ENCODE peak calls at places on chromosome 15, in eight cellular contexts. I is cardiac fibroblast, A is AG04450, B is fibroblast of lung, P is PC-9, R is bronchial epithelial cell, H is K562, Z is heart right ventricle. L is an unnamed sample.
A peak's percentile ranks its signal among the peaks of the same experiment; 100 is the strongest.

GRCh38 chr15:100020181-100020580 is 286.9 kb upstream of the LYSMD4 start:
- DNase-seq in I (no peak), A (no peak), B (no peak), P (peak; percentile 65), R (no peak), H (no peak), Z (no peak), L (no peak)

GRCh38 chr15:99408236-99409096 is 157.2 kb downstream of the LRRC28 start:
- DNase-seq in I (peak; percentile 93), A (peak; percentile 46), B (peak; percentile 94), P (no peak), R (no peak), H (no peak), Z (peak; percentile 70), L (no peak)

GRCh38 chr15:41714291-41714690 is 54.1 kb downstream of the MGA start:
- DNase-seq in I (no peak), A (no peak), B (no peak), P (no peak), R (no peak), H (no peak), Z (no peak), L (peak; percentile 81)

GRCh38 chr15:77851086-77851485 is 218.4 kb upstream of the LINGO1 start:
- DNase-seq in I (no peak), A (no peak), B (no peak), P (no peak), R (no peak), H (no peak), Z (no peak), L (no peak)

GRCh38 chr15:58442122-58442521 is 10.3 kb downstream of the LIPC start:
- DNase-seq in I (no peak), A (no peak), B (no peak), P (peak; percentile 85), R (peak; percentile 95), H (no peak), Z (no peak), L (no peak)

GRCh38 chr15:51688863-51689262 is 7.6 kb downstream of the SCG3 start:
- DNase-seq in I (no peak), A (no peak), B (no peak), P (no peak), R (no peak), H (no peak), Z (no peak), L (no peak)

GRCh38 chr15:85598718-85599398 is 195.9 kb downstream of the KLHL25 start:
- DNase-seq in I (peak; percentile 64), A (no peak), B (no peak), P (no peak), R (no peak), H (no peak), Z (no peak), L (no peak)

GRCh38 chr15:39976291-39977274 is 42.7 kb downstream of the EIF2AK4 start:
- DNase-seq in I (peak; percentile 68), A (no peak), B (peak; percentile 69), P (no peak), R (no peak), H (no peak), Z (peak; percentile 67), L (no peak)

GRCh38 chr15:21260966-21261395 is 179.3 kb downstream of the POTEB3 start:
- DNase-seq in I (no peak), A (no peak), B (no peak), P (peak; percentile 35), R (no peak), H (no peak), Z (no peak), L (no peak)

GRCh38 chr15:43210172-43210745 is 10.6 kb downstream of the EPB42 start:
- DNase-seq in I (no peak), A (no peak), B (no peak), P (no peak), R (no peak), H (no peak), Z (no peak), L (no peak)

GRCh38 chr15:76057332-76058000 is 2.3 kb upstream of the TMEM266 start:
- DNase-seq in I (peak; percentile 59), A (no peak), B (peak; percentile 57), P (peak; percentile 43), R (peak; percentile 47), H (peak; percentile 62), Z (peak; percentile 14), L (no peak)

GRCh38 chr15:86855307-86855706 is 775.6 kb downstream of the AGBL1 start:
- DNase-seq in I (no peak), A (no peak), B (no peak), P (no peak), R (no peak), H (no peak), Z (no peak), L (no peak)

GRCh38 chr15:89728254-89728653 is 22.8 kb downstream of the MESP1 start:
- DNase-seq in I (peak; percentile 97), A (no peak), B (peak; percentile 14), P (no peak), R (no peak), H (no peak), Z (no peak), L (no peak)

GRCh38 chr15:90871097-90871715 is 2.8 kb downstream of the FURIN start:
- DNase-seq in I (peak; percentile 38), A (no peak), B (peak; percentile 28), P (no peak), R (no peak), H (peak; percentile 44), Z (no peak), L (no peak)

GRCh38 chr15:36778516-36778915 is 199.1 kb downstream of the CDIN1 start:
- DNase-seq in I (peak; percentile 23), A (peak; percentile 41), B (peak; percentile 75), P (no peak), R (no peak), H (no peak), Z (no peak), L (no peak)

GRCh38 chr15:96701876-96702275 is 371.4 kb downstream of the NR2F2 start:
- DNase-seq in I (no peak), A (no peak), B (peak; percentile 2), P (no peak), R (no peak), H (no peak), Z (no peak), L (no peak)

GRCh38 chr15:52257734-52258062 is 37.9 kb downstream of the MYO5C start:
- DNase-seq in I (peak; percentile 66), A (no peak), B (no peak), P (no peak), R (peak; percentile 30), H (no peak), Z (no peak), L (no peak)

GRCh38 chr15:67103869-67104268 is 38.5 kb downstream of the SMAD3 start:
- DNase-seq in I (no peak), A (no peak), B (no peak), P (no peak), R (no peak), H (no peak), Z (no peak), L (no peak)

GRCh38 chr15:68205949-68206539 is 912 bp upstream of the CALML4 start:
- DNase-seq in I (no peak), A (no peak), B (no peak), P (no peak), R (peak; percentile 42), H (peak; percentile 82), Z (peak; percentile 73), L (no peak)
- H3K4me3 ChIP-seq in I (no peak overlapping the region), A (no peak overlapping the region), B (no peak overlapping the region), P (no peak overlapping the region), R (peak overlapping the region; percentile 22), H (peak overlapping the region; percentile 27), Z (peak overlapping the region; percentile 30), L (no peak overlapping the region)

GRCh38 chr15:24819680-24820079 is 135.1 kb upstream of the SNRPN start:
- DNase-seq in I (no peak), A (no peak), B (no peak), P (no peak), R (no peak), H (no peak), Z (no peak), L (no peak)
- TF ChIP-seq CTCF in I (no peak), A (no peak), B (no peak), P (no peak), R (no peak), H (no peak), Z (no peak), L (no peak)

GRCh38 chr15:24857777-24858176 is 97.0 kb upstream of the SNRPN start:
- DNase-seq in I (no peak), A (no peak), B (peak; percentile 45), P (no peak), R (no peak), H (no peak), Z (no peak), L (no peak)
- H3K4me3 ChIP-seq in I (no peak overlapping the region), A (peak overlapping the region; percentile 46), B (no peak overlapping the region), P (no peak overlapping the region), R (no peak overlapping the region), H (no peak overlapping the region), Z (peak overlapping the region; percentile 38), L (no peak overlapping the region)

DNA sequence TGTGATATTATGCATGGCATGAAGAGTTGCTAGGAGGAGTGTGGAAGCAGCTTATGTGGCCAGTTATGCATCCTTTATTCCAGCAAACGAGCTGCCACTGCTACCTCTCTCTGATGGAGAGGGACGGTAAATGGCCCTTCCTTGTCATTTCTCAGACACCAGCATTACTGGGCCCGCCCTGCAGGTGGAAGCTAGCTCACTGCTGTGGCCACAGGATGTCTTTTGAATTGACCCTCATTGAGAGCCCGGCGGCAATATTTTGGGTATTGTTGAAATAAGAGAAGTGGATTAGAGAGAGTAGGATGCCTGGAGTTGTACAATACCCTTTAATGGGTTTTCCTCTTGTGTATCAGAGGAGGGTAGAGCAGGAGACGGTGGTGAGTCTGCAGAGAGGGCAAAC is 1.5 kb downstream of the MINAR1 start:
- DNase-seq in I (no peak), A (no peak), B (no peak), P (no peak), R (no peak), H (no peak), Z (no peak), L (no peak)
- TF ChIP-seq CTCF in I (no peak), A (no peak), B (no peak), P (no peak), R (no peak), H (no peak), Z (no peak), L (no peak)

L was measured in LNCaP clone FGC.